ENCODE peak calls at places on chromosomes 5 and 9, in six cellular contexts. One of them, this sample, is unnamed. For H3K4me1, the result is how much of the 10 kb centered on the place peaks cover.

GRCh38 chr5:138149530-138149929 is 10.3 kb upstream of the NME5 start:
- DNase-seq in pancreas: no peak
- DNase-seq in Panc1: no peak
- DNase-seq in effector memory CD4-positive, alpha-beta T cell: no peak
- DNase-seq in right atrium auricular region: no peak
- DNase-seq in adrenal gland: no peak
- DNase-seq in this sample: no peak

GRCh38 chr5:89694026-89694540 is 715.5 kb downstream of the CETN3 start:
- DNase-seq in pancreas: no peak
- DNase-seq in Panc1: no peak
- DNase-seq in effector memory CD4-positive, alpha-beta T cell: no peak
- DNase-seq in right atrium auricular region: no peak
- DNase-seq in adrenal gland: no peak
- DNase-seq in this sample: no peak

GRCh38 chr9:37486616-37487544 is 1.1 kb downstream of the POLR1E start:
- DNase-seq in pancreas: no peak
- DNase-seq in Panc1: no peak
- DNase-seq in effector memory CD4-positive, alpha-beta T cell: no peak
- DNase-seq in right atrium auricular region: peak
- DNase-seq in adrenal gland: peak
- DNase-seq in this sample: no peak

GRCh38 chr5:91164424-91164823 is 218.7 kb downstream of the ARRDC3 start:
- DNase-seq in pancreas: no peak
- DNase-seq in Panc1: no peak
- DNase-seq in effector memory CD4-positive, alpha-beta T cell: no peak
- DNase-seq in right atrium auricular region: no peak
- DNase-seq in adrenal gland: no peak
- DNase-seq in this sample: no peak

GRCh38 chr5:78613151-78613533 is 35.4 kb downstream of the LHFPL2 start:
- DNase-seq in pancreas: no peak
- DNase-seq in Panc1: no peak
- DNase-seq in effector memory CD4-positive, alpha-beta T cell: no peak
- DNase-seq in right atrium auricular region: no peak
- DNase-seq in adrenal gland: no peak
- DNase-seq in this sample: no peak

GRCh38 chr9:5111696-5112095 is 73.7 kb downstream of the INSL6 start:
- DNase-seq in pancreas: peak
- DNase-seq in Panc1: no peak
- DNase-seq in effector memory CD4-positive, alpha-beta T cell: no peak
- DNase-seq in right atrium auricular region: no peak
- DNase-seq in adrenal gland: no peak
- DNase-seq in this sample: no peak

GRCh38 chr9:99807276-99807852 is 14.3 kb upstream of the NR4A3 start:
- DNase-seq in pancreas: peak
- DNase-seq in Panc1: no peak
- DNase-seq in effector memory CD4-positive, alpha-beta T cell: peak
- DNase-seq in right atrium auricular region: peak
- DNase-seq in adrenal gland: peak
- DNase-seq in this sample: peak

GRCh38 chr5:119402555-119402954 is 46.7 kb downstream of the TNFAIP8 start:
- DNase-seq in pancreas: no peak
- DNase-seq in Panc1: no peak
- DNase-seq in effector memory CD4-positive, alpha-beta T cell: no peak
- DNase-seq in right atrium auricular region: no peak
- DNase-seq in adrenal gland: no peak
- DNase-seq in this sample: no peak

GRCh38 chr9:108550111-108550510 is 305.7 kb downstream of the ACTL7B start:
- DNase-seq in pancreas: no peak
- DNase-seq in Panc1: no peak
- DNase-seq in effector memory CD4-positive, alpha-beta T cell: no peak
- DNase-seq in right atrium auricular region: no peak
- DNase-seq in adrenal gland: peak
- DNase-seq in this sample: no peak

GRCh38 chr9:136061405-136061804 is 33.7 kb downstream of the NACC2 start:
- DNase-seq in pancreas: no peak
- DNase-seq in Panc1: no peak
- DNase-seq in effector memory CD4-positive, alpha-beta T cell: no peak
- DNase-seq in right atrium auricular region: no peak
- DNase-seq in adrenal gland: no peak
- DNase-seq in this sample: no peak

GRCh38 chr5:1210832-1211251 is 9.4 kb downstream of the SLC6A19 start:
- DNase-seq in pancreas: no peak
- DNase-seq in Panc1: no peak
- DNase-seq in effector memory CD4-positive, alpha-beta T cell: no peak
- DNase-seq in right atrium auricular region: no peak
- DNase-seq in adrenal gland: no peak
- DNase-seq in this sample: no peak

GRCh38 chr9:98538626-98539031 is 170.1 kb downstream of the GABBR2 start:
- DNase-seq in pancreas: no peak
- DNase-seq in Panc1: no peak
- DNase-seq in effector memory CD4-positive, alpha-beta T cell: no peak
- DNase-seq in right atrium auricular region: no peak
- DNase-seq in adrenal gland: no peak
- DNase-seq in this sample: no peak

GRCh38 chr5:160001457-160001856 is 7.5 kb upstream of the TTC1 start:
- DNase-seq in pancreas: no peak
- DNase-seq in Panc1: no peak
- DNase-seq in effector memory CD4-positive, alpha-beta T cell: no peak
- DNase-seq in right atrium auricular region: no peak
- DNase-seq in adrenal gland: no peak
- DNase-seq in this sample: no peak

GRCh38 chr9:14095272-14095671 is 218.7 kb downstream of the NFIB start:
- DNase-seq in pancreas: no peak
- DNase-seq in Panc1: no peak
- DNase-seq in effector memory CD4-positive, alpha-beta T cell: no peak
- DNase-seq in right atrium auricular region: no peak
- DNase-seq in adrenal gland: no peak
- DNase-seq in this sample: no peak

GRCh38 chr5:150486402-150487198 is 21.3 kb upstream of the NDST1 start:
- DNase-seq in pancreas: peak
- DNase-seq in Panc1: no peak
- DNase-seq in effector memory CD4-positive, alpha-beta T cell: no peak
- DNase-seq in right atrium auricular region: no peak
- DNase-seq in adrenal gland: no peak
- DNase-seq in this sample: peak

GRCh38 chr5:136133416-136134383 is 1.1 kb downstream of the SMAD5 start:
- DNase-seq in pancreas: peak
- DNase-seq in Panc1: peak
- DNase-seq in effector memory CD4-positive, alpha-beta T cell: no peak
- DNase-seq in right atrium auricular region: no peak
- DNase-seq in adrenal gland: peak
- DNase-seq in this sample: no peak

GRCh38 chr9:134809296-134809695 is 71.3 kb upstream of the FCN2 start:
- DNase-seq in pancreas: no peak
- DNase-seq in Panc1: no peak
- DNase-seq in effector memory CD4-positive, alpha-beta T cell: no peak
- DNase-seq in right atrium auricular region: peak
- DNase-seq in adrenal gland: no peak
- DNase-seq in this sample: no peak

GRCh38 chr9:96383165-96383939 is at the start of gene SLC35D2:
- DNase-seq in pancreas: peak
- DNase-seq in Panc1: no peak
- DNase-seq in effector memory CD4-positive, alpha-beta T cell: no peak
- DNase-seq in right atrium auricular region: no peak
- DNase-seq in adrenal gland: peak
- DNase-seq in this sample: peak

GRCh38 chr9:107933042-107933441 is 443.5 kb upstream of the KLF4 start:
- DNase-seq in pancreas: no peak
- DNase-seq in Panc1: no peak
- DNase-seq in effector memory CD4-positive, alpha-beta T cell: no peak
- DNase-seq in right atrium auricular region: no peak
- DNase-seq in adrenal gland: no peak
- DNase-seq in this sample: no peak

GRCh38 chr9:114382951-114383865 is 4.6 kb downstream of the AKNA start:
- DNase-seq in pancreas: no peak
- DNase-seq in Panc1: no peak
- DNase-seq in effector memory CD4-positive, alpha-beta T cell: peak
- DNase-seq in right atrium auricular region: no peak
- DNase-seq in adrenal gland: no peak
- DNase-seq in this sample: peak

GRCh38 chr5:149981233-149981632 is 19.2 kb downstream of the TIGD6 start:
- DNase-seq in pancreas: no peak
- DNase-seq in Panc1: no peak
- DNase-seq in effector memory CD4-positive, alpha-beta T cell: no peak
- DNase-seq in right atrium auricular region: no peak
- DNase-seq in adrenal gland: no peak
- DNase-seq in this sample: no peak

GRCh38 chr5:122295138-122295537 is 16.9 kb upstream of the SNCAIP start:
- DNase-seq in pancreas: no peak
- DNase-seq in Panc1: no peak
- DNase-seq in effector memory CD4-positive, alpha-beta T cell: no peak
- DNase-seq in right atrium auricular region: no peak
- DNase-seq in adrenal gland: no peak
- DNase-seq in this sample: no peak

GRCh38 chr9:69867081-69867814 is 46.6 kb downstream of the CFAP95 start:
- DNase-seq in pancreas: no peak
- DNase-seq in Panc1: no peak
- DNase-seq in effector memory CD4-positive, alpha-beta T cell: no peak
- DNase-seq in right atrium auricular region: no peak
- DNase-seq in adrenal gland: no peak
- DNase-seq in this sample: no peak

GRCh38 chr9:93083592-93084470 is 12.2 kb upstream of the CARD19 start:
- DNase-seq in pancreas: no peak
- DNase-seq in Panc1: no peak
- DNase-seq in effector memory CD4-positive, alpha-beta T cell: no peak
- DNase-seq in right atrium auricular region: no peak
- DNase-seq in adrenal gland: peak
- DNase-seq in this sample: no peak
- H3K4me1 ChIP-seq in pancreas: under half
- H3K4me1 ChIP-seq in Panc1: under half
- H3K4me1 ChIP-seq in effector memory CD4-positive, alpha-beta T cell: under half
- H3K4me1 ChIP-seq in right atrium auricular region: under half
- H3K4me1 ChIP-seq in adrenal gland: under half
- H3K4me1 ChIP-seq in this sample: under half

GRCh38 chr9:79616971-79617370 is 45.2 kb downstream of the TLE4 start:
- DNase-seq in pancreas: no peak
- DNase-seq in Panc1: no peak
- DNase-seq in effector memory CD4-positive, alpha-beta T cell: no peak
- DNase-seq in right atrium auricular region: no peak
- DNase-seq in adrenal gland: peak
- DNase-seq in this sample: no peak

GRCh38 chr9:79616013-79616412 is 44.2 kb downstream of the TLE4 start:
- DNase-seq in pancreas: no peak
- DNase-seq in Panc1: no peak
- DNase-seq in effector memory CD4-positive, alpha-beta T cell: no peak
- DNase-seq in right atrium auricular region: no peak
- DNase-seq in adrenal gland: no peak
- DNase-seq in this sample: no peak

GRCh38 chr9:79617395-79617794 is 45.6 kb downstream of the TLE4 start:
- DNase-seq in pancreas: peak
- DNase-seq in Panc1: no peak
- DNase-seq in effector memory CD4-positive, alpha-beta T cell: no peak
- DNase-seq in right atrium auricular region: peak
- DNase-seq in adrenal gland: peak
- DNase-seq in this sample: no peak

GRCh38 chr9:79613145-79613544 is 41.4 kb downstream of the TLE4 start:
- DNase-seq in pancreas: no peak
- DNase-seq in Panc1: no peak
- DNase-seq in effector memory CD4-positive, alpha-beta T cell: no peak
- DNase-seq in right atrium auricular region: no peak
- DNase-seq in adrenal gland: no peak
- DNase-seq in this sample: no peak

GRCh38 chr9:79615038-79615437 is 43.3 kb downstream of the TLE4 start:
- DNase-seq in pancreas: no peak
- DNase-seq in Panc1: no peak
- DNase-seq in effector memory CD4-positive, alpha-beta T cell: no peak
- DNase-seq in right atrium auricular region: no peak
- DNase-seq in adrenal gland: no peak
- DNase-seq in this sample: no peak
- H3K27ac ChIP-seq in pancreas: no peak
- H3K27ac ChIP-seq in Panc1: no peak
- H3K27ac ChIP-seq in effector memory CD4-positive, alpha-beta T cell: no peak
- H3K27ac ChIP-seq in right atrium auricular region: peak
- H3K27ac ChIP-seq in adrenal gland: no peak
- H3K27ac ChIP-seq in this sample: no peak

GRCh38 chr5:178114325-178115135 is 1.2 kb downstream of the N4BP3 start:
- DNase-seq in pancreas: no peak
- DNase-seq in Panc1: no peak
- DNase-seq in effector memory CD4-positive, alpha-beta T cell: peak
- DNase-seq in right atrium auricular region: no peak
- DNase-seq in adrenal gland: no peak
- DNase-seq in this sample: peak

GRCh38 chr5:178113841-178114324 is 551 bp downstream of the N4BP3 start:
- DNase-seq in pancreas: no peak
- DNase-seq in Panc1: no peak
- DNase-seq in effector memory CD4-positive, alpha-beta T cell: no peak
- DNase-seq in right atrium auricular region: no peak
- DNase-seq in adrenal gland: no peak
- DNase-seq in this sample: no peak

GRCh38 chr5:178112545-178112944 is 787 bp upstream of the N4BP3 start:
- DNase-seq in pancreas: no peak
- DNase-seq in Panc1: no peak
- DNase-seq in effector memory CD4-positive, alpha-beta T cell: no peak
- DNase-seq in right atrium auricular region: no peak
- DNase-seq in adrenal gland: no peak
- DNase-seq in this sample: no peak

GRCh38 chr5:178111925-178112324 is 1.4 kb upstream of the N4BP3 start:
- DNase-seq in pancreas: no peak
- DNase-seq in Panc1: no peak
- DNase-seq in effector memory CD4-positive, alpha-beta T cell: no peak
- DNase-seq in right atrium auricular region: no peak
- DNase-seq in adrenal gland: no peak
- DNase-seq in this sample: no peak

GRCh38 chr5:178113141-178113787 is at the start of gene N4BP3:
- DNase-seq in pancreas: peak
- DNase-seq in Panc1: no peak
- DNase-seq in effector memory CD4-positive, alpha-beta T cell: peak
- DNase-seq in right atrium auricular region: no peak
- DNase-seq in adrenal gland: peak
- DNase-seq in this sample: peak
- H3K4me3 ChIP-seq in pancreas: peak
- H3K4me3 ChIP-seq in Panc1: peak
- H3K4me3 ChIP-seq in effector memory CD4-positive, alpha-beta T cell: peak
- H3K4me3 ChIP-seq in right atrium auricular region: peak
- H3K4me3 ChIP-seq in adrenal gland: no peak
- H3K4me3 ChIP-seq in this sample: peak

GRCh38 chr9:92510747-92511146 is 25.0 kb downstream of the ECM2 start:
- DNase-seq in pancreas: no peak
- DNase-seq in Panc1: no peak
- DNase-seq in effector memory CD4-positive, alpha-beta T cell: no peak
- DNase-seq in right atrium auricular region: no peak
- DNase-seq in adrenal gland: no peak
- DNase-seq in this sample: no peak

GRCh38 chr9:92517046-92517445 is 18.7 kb downstream of the ECM2 start:
- DNase-seq in pancreas: no peak
- DNase-seq in Panc1: no peak
- DNase-seq in effector memory CD4-positive, alpha-beta T cell: no peak
- DNase-seq in right atrium auricular region: no peak
- DNase-seq in adrenal gland: no peak
- DNase-seq in this sample: no peak

GRCh38 chr9:92513349-92513748 is 22.4 kb downstream of the ECM2 start:
- DNase-seq in pancreas: no peak
- DNase-seq in Panc1: no peak
- DNase-seq in effector memory CD4-positive, alpha-beta T cell: no peak
- DNase-seq in right atrium auricular region: no peak
- DNase-seq in adrenal gland: no peak
- DNase-seq in this sample: no peak

GRCh38 chr9:92514635-92515034 is 21.2 kb downstream of the ECM2 start:
- DNase-seq in pancreas: no peak
- DNase-seq in Panc1: no peak
- DNase-seq in effector memory CD4-positive, alpha-beta T cell: no peak
- DNase-seq in right atrium auricular region: no peak
- DNase-seq in adrenal gland: no peak
- DNase-seq in this sample: no peak

GRCh38 chr9:92512622-92513021 is 23.2 kb downstream of the ECM2 start:
- DNase-seq in pancreas: no peak
- DNase-seq in Panc1: no peak
- DNase-seq in effector memory CD4-positive, alpha-beta T cell: no peak
- DNase-seq in right atrium auricular region: no peak
- DNase-seq in adrenal gland: no peak
- DNase-seq in this sample: no peak
- H3K4me1 ChIP-seq in pancreas: under half
- H3K4me1 ChIP-seq in Panc1: under half
- H3K4me1 ChIP-seq in effector memory CD4-positive, alpha-beta T cell: under half
- H3K4me1 ChIP-seq in right atrium auricular region: under half
- H3K4me1 ChIP-seq in adrenal gland: under half
- H3K4me1 ChIP-seq in this sample: under half

This sample was measured in CD8-positive, alpha-beta T cell.